ENCODE peak calls at places on chromosomes 11 and 22, in seven cellular contexts. L, B, Y, F, J, O and U are unnamed samples.
A peak's percentile ranks its signal among the peaks of the same experiment; 100 is the strongest.

GRCh38 chr11:2525166-2525861 is 80.5 kb downstream of the KCNQ1 start:
- DNase-seq in L (no peak), B (no peak), Y (no peak), F (no peak), J (no peak), O (no peak), U (no peak)

GRCh38 chr11:30150425-30150824 is 80.4 kb upstream of the FSHB start:
- DNase-seq in L (no peak), B (no peak), Y (no peak), F (no peak), J (no peak), O (no peak), U (no peak)

GRCh38 chr11:79237111-79237510 is 203.7 kb downstream of the TENM4 start:
- DNase-seq in L (no peak), B (no peak), Y (no peak), F (no peak), J (no peak), O (no peak), U (no peak)

GRCh38 chr22:39292561-39293074 is 26.8 kb downstream of the RPL3 start:
- DNase-seq in L (peak; percentile 34), B (no peak), Y (no peak), F (no peak), J (peak; percentile 86), O (peak; percentile 81), U (no peak)

GRCh38 chr11:84866922-84867321 is 760.2 kb downstream of the DLG2 start:
- DNase-seq in L (no peak), B (no peak), Y (no peak), F (no peak), J (no peak), O (no peak), U (no peak)

GRCh38 chr22:37781434-37782059 is 26.2 kb upstream of the GCAT start:
- DNase-seq in L (no peak), B (no peak), Y (no peak), F (no peak), J (no peak), O (peak; percentile 42), U (no peak)

GRCh38 chr11:57648791-57649735 is 649 bp downstream of the YPEL4 start:
- DNase-seq in L (peak; percentile 39), B (no peak), Y (peak; percentile 29), F (no peak), J (no peak), O (no peak), U (no peak)

GRCh38 chr11:120817131-120817530 is 206.8 kb upstream of the TBCEL start:
- DNase-seq in L (no peak), B (no peak), Y (no peak), F (no peak), J (no peak), O (no peak), U (no peak)

GRCh38 chr22:31872209-31872608 is 72.1 kb upstream of the YWHAH start:
- DNase-seq in L (no peak), B (no peak), Y (no peak), F (no peak), J (no peak), O (peak; percentile 33), U (no peak)

GRCh38 chr11:34758262-34758661 is 137.4 kb downstream of the EHF start:
- DNase-seq in L (no peak), B (no peak), Y (no peak), F (no peak), J (no peak), O (no peak), U (no peak)

GRCh38 chr11:78188809-78189724 is at the start of gene USP35:
- DNase-seq in L (no peak), B (no peak), Y (no peak), F (no peak), J (no peak), O (no peak), U (no peak)

GRCh38 chr11:19073454-19074415 is 13.2 kb upstream of the MRGPRX2 start:
- DNase-seq in L (no peak), B (no peak), Y (no peak), F (no peak), J (no peak), O (no peak), U (no peak)

GRCh38 chr11:94305146-94305545 is 766 bp downstream of the IZUMO1R start:
- DNase-seq in L (no peak), B (no peak), Y (no peak), F (no peak), J (no peak), O (no peak), U (no peak)

GRCh38 chr11:1226226-1226961 is 3.5 kb downstream of the MUC5B start:
- DNase-seq in L (no peak), B (no peak), Y (no peak), F (peak; percentile 7), J (no peak), O (no peak), U (no peak)

GRCh38 chr11:120808616-120809050 is 215.3 kb upstream of the TBCEL start:
- DNase-seq in L (no peak), B (no peak), Y (no peak), F (no peak), J (no peak), O (peak; percentile 88), U (no peak)

GRCh38 chr22:49437956-49438355 is 389.7 kb downstream of the BRD1 start:
- DNase-seq in L (no peak), B (no peak), Y (no peak), F (no peak), J (no peak), O (no peak), U (no peak)

GRCh38 chr22:46769191-46769675 is 6.8 kb downstream of the TBC1D22A start:
- DNase-seq in L (no peak), B (peak; percentile 64), Y (no peak), F (no peak), J (no peak), O (no peak), U (peak; percentile 22)

GRCh38 chr11:69383946-69384547 is 90.1 kb downstream of the MYEOV start:
- DNase-seq in L (no peak), B (no peak), Y (no peak), F (no peak), J (no peak), O (no peak), U (no peak)

GRCh38 chr11:101362643-101363042 is 221.2 kb downstream of the TRPC6 start:
- DNase-seq in L (no peak), B (no peak), Y (no peak), F (no peak), J (no peak), O (no peak), U (no peak)

GRCh38 chr11:134343646-134344045 is 11.9 kb downstream of the GLB1L2 start:
- DNase-seq in L (no peak), B (no peak), Y (no peak), F (no peak), J (no peak), O (no peak), U (no peak)

GRCh38 chr11:2271077-2271326 is 614 bp upstream of the ASCL2 start:
- DNase-seq in L (no peak), B (no peak), Y (no peak), F (peak; percentile 45), J (no peak), O (no peak), U (no peak)

GRCh38 chr11:62054484-62055121 is 69.2 kb upstream of the INCENP start:
- DNase-seq in L (no peak), B (no peak), Y (no peak), F (no peak), J (no peak), O (peak; percentile 78), U (peak; percentile 17)

GRCh38 chr11:111602865-111603632 is 800 bp downstream of the SIK2 start:
- DNase-seq in L (peak; percentile 40), B (peak; percentile 11), Y (peak; percentile 40), F (peak; percentile 5), J (no peak), O (no peak), U (peak; percentile 54)

GRCh38 chr11:111871693-111872161 is 346 bp upstream of the ALG9 start:
- DNase-seq in L (no peak), B (no peak), Y (no peak), F (no peak), J (no peak), O (no peak), U (no peak)

GRCh38 chr11:6389921-6390717 is at the start of gene SMPD1:
- DNase-seq in L (peak; percentile 79), B (peak; percentile 60), Y (peak; percentile 93), F (peak; percentile 94), J (peak; percentile 19), O (peak; percentile 74), U (peak; percentile 80)

GRCh38 chr11:125140251-125140650 is 24.3 kb upstream of the PKNOX2 start:
- DNase-seq in L (no peak), B (no peak), Y (no peak), F (no peak), J (no peak), O (no peak), U (no peak)

GRCh38 chr11:117219995-117220394 is 11.9 kb downstream of the PCSK7 start:
- DNase-seq in L (no peak), B (no peak), Y (no peak), F (no peak), J (no peak), O (no peak), U (no peak)

GRCh38 chr11:71333473-71333872 is 81.1 kb upstream of the SHANK2 start:
- DNase-seq in L (no peak), B (no peak), Y (no peak), F (no peak), J (no peak), O (no peak), U (no peak)

GRCh38 chr11:90775573-90776165 is 552.8 kb upstream of the CHORDC1 start:
- DNase-seq in L (no peak), B (no peak), Y (no peak), F (no peak), J (no peak), O (no peak), U (no peak)

GRCh38 chr11:115739121-115739520 is 234.9 kb upstream of the CADM1 start:
- DNase-seq in L (no peak), B (no peak), Y (no peak), F (no peak), J (no peak), O (no peak), U (no peak)

GRCh38 chr22:41075946-41076345 is 16.4 kb upstream of the EP300 start:
- DNase-seq in L (no peak), B (no peak), Y (no peak), F (no peak), J (no peak), O (no peak), U (no peak)

GRCh38 chr22:49440931-49441330 is 386.7 kb downstream of the BRD1 start:
- DNase-seq in L (no peak), B (no peak), Y (no peak), F (no peak), J (no peak), O (no peak), U (no peak)

GRCh38 chr22:25644122-25644521 is 79.6 kb downstream of the GRK3 start:
- DNase-seq in L (no peak), B (no peak), Y (no peak), F (no peak), J (no peak), O (no peak), U (no peak)